ENCODE peak calls at places on chromosomes 13 and 19, in five cellular contexts. M is lower leg skin, P is fibroblast of villous mesenchyme, E is neural progenitor cell, C is heart left ventricle. K is an unnamed sample.

GRCh38 chr19:48061401-48062344 is 17.8 kb upstream of the CABP5 start:
- DNase-seq in M (no peak), P (no peak), E (no peak), C (no peak), K (no peak)

GRCh38 chr19:48443262-48443661 is 2.5 kb upstream of the GRWD1 start:
- DNase-seq in M (peak), P (no peak), E (peak), C (no peak), K (no peak)

GRCh38 chr13:42119875-42120274 is 71.4 kb downstream of the DGKH start:
- DNase-seq in M (no peak), P (no peak), E (no peak), C (no peak), K (no peak)

GRCh38 chr19:14022469-14022868 is 5.5 kb upstream of the RLN3 start:
- DNase-seq in M (no peak), P (peak), E (no peak), C (no peak), K (peak)

GRCh38 chr19:7953060-7953459 is 9.6 kb upstream of the TIMM44 start:
- DNase-seq in M (no peak), P (peak), E (no peak), C (no peak), K (peak)

GRCh38 chr19:15144046-15144646 is 36.9 kb downstream of the SYDE1 start:
- DNase-seq in M (no peak), P (no peak), E (no peak), C (no peak), K (peak)

GRCh38 chr19:39941615-39942507 is 7.4 kb upstream of the FCGBP start:
- DNase-seq in M (no peak), P (peak), E (peak), C (no peak), K (peak)

GRCh38 chr19:51365211-51366049 is 758 bp downstream of the ETFB start:
- DNase-seq in M (no peak), P (peak), E (no peak), C (no peak), K (peak)

GRCh38 chr13:77876176-77876575 is 42.5 kb downstream of the EDNRB start:
- DNase-seq in M (no peak), P (peak), E (no peak), C (no peak), K (peak)

GRCh38 chr19:13914777-13915176 is 8.8 kb downstream of the CC2D1A start:
- DNase-seq in M (no peak), P (no peak), E (no peak), C (no peak), K (no peak)

GRCh38 chr19:47430041-47430802 is 10.9 kb upstream of the MEIS3 start:
- DNase-seq in M (no peak), P (peak), E (peak), C (no peak), K (peak)

GRCh38 chr13:51417716-51418115 is 35.1 kb downstream of the INTS6 start:
- DNase-seq in M (no peak), P (no peak), E (no peak), C (no peak), K (no peak)

GRCh38 chr13:67136157-67136556 is 94.0 kb downstream of the PCDH9 start:
- DNase-seq in M (no peak), P (no peak), E (no peak), C (no peak), K (peak)

GRCh38 chr13:92621985-92622384 is 604.6 kb upstream of the GPC6 start:
- DNase-seq in M (peak), P (no peak), E (no peak), C (no peak), K (no peak)

GRCh38 chr13:108322206-108322824 is 52.8 kb downstream of the TNFSF13B start:
- DNase-seq in M (no peak), P (peak), E (peak), C (no peak), K (peak)

GRCh38 chr19:4606181-4606580 is 33.1 kb upstream of the TNFAIP8L1 start:
- DNase-seq in M (no peak), P (no peak), E (no peak), C (no peak), K (no peak)

GRCh38 chr19:18419699-18420460 is 682 bp downstream of the SSBP4 start:
- DNase-seq in M (no peak), P (no peak), E (peak), C (peak), K (no peak)

GRCh38 chr19:17966497-17967257 is at the start of gene KCNN1:
- DNase-seq in M (no peak), P (no peak), E (peak), C (no peak), K (no peak)

GRCh38 chr13:106555631-106556328 is 12.2 kb downstream of the ARGLU1 start:
- DNase-seq in M (no peak), P (no peak), E (no peak), C (no peak), K (peak)

GRCh38 chr13:101481421-101481820 is 28.9 kb downstream of the ITGBL1 start:
- DNase-seq in M (no peak), P (no peak), E (no peak), C (no peak), K (no peak)

GRCh38 chr13:33351324-33351723 is 65.8 kb upstream of the STARD13 start:
- DNase-seq in M (no peak), P (peak), E (no peak), C (no peak), K (peak)

GRCh38 chr13:111977184-111977516 is 89.8 kb upstream of the SOX1 start:
- DNase-seq in M (peak), P (no peak), E (peak), C (no peak), K (no peak)

GRCh38 chr13:100673831-100674362 is 698 bp downstream of the TMTC4 start:
- DNase-seq in M (no peak), P (peak), E (no peak), C (peak), K (peak)

GRCh38 chr19:35261356-35262100 is 7.2 kb upstream of the USF2 start:
- DNase-seq in M (peak), P (no peak), E (no peak), C (no peak), K (no peak)

GRCh38 chr13:40096357-40096911 is 441.0 kb downstream of the COG6 start:
- DNase-seq in M (no peak), P (no peak), E (peak), C (no peak), K (no peak)

GRCh38 chr19:48120505-48120904 is 9.9 kb upstream of the PLA2G4C start:
- DNase-seq in M (no peak), P (no peak), E (no peak), C (no peak), K (no peak)

GRCh38 chr19:41940443-41941409 is 12.5 kb upstream of the ERFL start:
- DNase-seq in M (no peak), P (peak), E (no peak), C (no peak), K (no peak)
- H3K4me3 ChIP-seq in M (peak), P (peak), E (peak), C (peak), K (peak)

GRCh38 chr13:80341771-80342271 is 895 bp upstream of the SPRY2 start:
- DNase-seq in M (peak), P (peak), E (peak), C (peak), K (peak)
- TF ChIP-seq CTCF in M (no peak), P (no peak), E (no peak), C (no peak), K (no peak)

GRCh38 chr19:44846455-44847143 is 502 bp downstream of the NECTIN2 start:
- DNase-seq in M (peak), P (peak), E (peak), C (peak), K (peak)
- H3K4me3 ChIP-seq in M (peak), P (peak), E (peak), C (peak), K (peak)

DNA sequence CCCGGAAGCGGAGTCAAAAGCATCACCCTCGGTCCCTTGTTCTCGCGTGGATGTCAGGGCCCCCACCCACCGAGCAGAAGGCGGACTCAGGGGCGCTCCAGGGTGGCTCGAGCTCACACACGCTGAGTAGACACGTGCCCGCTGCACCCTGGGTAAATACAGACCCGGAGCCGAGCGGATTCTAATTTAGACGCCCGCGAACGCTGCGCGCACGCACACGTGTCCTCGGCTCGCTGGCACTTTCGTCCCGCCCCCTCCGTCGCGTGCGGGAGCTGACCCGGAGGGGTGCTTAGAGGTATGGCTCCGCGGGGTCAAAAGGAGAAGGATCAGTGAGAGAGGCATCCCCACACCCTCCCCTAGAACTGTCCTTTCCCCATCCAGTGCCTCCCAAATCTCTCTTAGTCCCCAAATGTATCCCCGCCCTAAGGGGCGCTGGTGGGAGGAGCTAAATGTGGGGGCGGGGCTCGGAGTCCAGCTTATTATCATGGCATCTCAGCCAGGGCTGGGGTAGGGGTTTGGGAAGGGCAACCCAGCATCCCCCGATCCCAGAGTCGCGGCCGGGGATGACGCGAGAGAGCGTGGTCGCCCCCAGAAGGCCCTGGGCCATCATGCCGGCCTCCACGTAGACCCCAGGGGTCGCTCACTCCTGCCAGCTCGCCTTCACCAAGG is 451 bp upstream of the ICAM5 start:
- DNase-seq in M (peak), P (peak), E (peak), C (no peak), K (peak)
- TF ChIP-seq CTCF in M (no peak), P (no peak), E (no peak), C (no peak), K (no peak)

GRCh38 chr19:16535381-16535780 is 6.9 kb downstream of the CHERP start:
- DNase-seq in M (no peak), P (no peak), E (no peak), C (no peak), K (no peak)
- H3K4me3 ChIP-seq in M (no peak), P (no peak), E (no peak), C (no peak), K (no peak)

DNA sequence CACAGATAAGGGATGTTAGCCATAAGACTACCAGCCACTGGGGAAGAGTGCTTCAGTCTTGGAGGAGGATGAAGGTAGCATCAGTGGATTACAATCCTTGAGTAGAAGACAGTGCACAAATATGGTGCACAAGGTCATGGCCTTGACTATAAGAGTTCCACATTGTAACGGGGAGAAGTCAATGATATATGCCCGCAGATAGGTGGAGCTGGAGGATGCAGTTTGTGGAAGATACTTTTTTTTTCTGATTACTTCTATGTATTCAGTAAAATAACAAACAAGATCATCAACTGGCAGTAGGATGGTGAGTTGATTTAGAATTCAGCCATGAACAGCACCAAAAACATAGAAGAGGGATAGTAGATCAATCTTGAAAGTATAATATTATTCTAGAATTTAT is 926.8 kb upstream of the MIR17HG start:
- DNase-seq in M (no peak), P (peak), E (no peak), C (no peak), K (peak)
- TF ChIP-seq CTCF in M (no peak), P (peak), E (no peak), C (peak), K (peak)

GRCh38 chr13:34410653-34411052 is 531.4 kb upstream of the NBEA start:
- DNase-seq in M (no peak), P (peak), E (no peak), C (no peak), K (peak)
- H3K4me3 ChIP-seq in M (no peak), P (no peak), E (no peak), C (no peak), K (no peak)

DNA sequence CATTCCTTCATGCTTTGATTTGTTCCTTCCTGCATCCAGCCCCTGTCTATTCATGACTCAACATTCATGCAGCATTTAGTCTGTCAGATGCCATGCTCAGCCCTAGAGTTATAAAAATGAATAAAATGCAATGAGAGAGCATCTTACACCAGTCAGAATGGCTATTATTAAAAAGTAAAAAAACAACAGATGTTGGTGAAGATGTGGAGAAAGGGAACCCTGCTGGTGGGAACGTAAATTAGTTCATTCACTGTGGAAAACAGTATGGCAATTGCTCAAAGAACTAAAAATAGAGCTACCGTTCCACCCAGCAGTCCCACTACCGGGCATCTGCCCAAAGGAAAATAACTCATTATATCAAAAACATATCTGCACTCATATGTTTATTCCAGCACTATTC is 70.0 kb upstream of the GTF3A start:
- DNase-seq in M (no peak), P (peak), E (no peak), C (no peak), K (peak)
- TF ChIP-seq CTCF in M (no peak), P (peak), E (no peak), C (peak), K (peak)

GRCh38 chr19:33705860-33706259 is 84.1 kb downstream of the CHST8 start:
- DNase-seq in M (no peak), P (no peak), E (no peak), C (no peak), K (no peak)

GRCh38 chr19:33704271-33704670 is 82.5 kb downstream of the CHST8 start:
- DNase-seq in M (no peak), P (no peak), E (no peak), C (no peak), K (no peak)

GRCh38 chr19:33703438-33703750 is 81.6 kb downstream of the CHST8 start:
- DNase-seq in M (no peak), P (no peak), E (no peak), C (no peak), K (no peak)

GRCh38 chr19:33703821-33704220 is 82.1 kb downstream of the CHST8 start:
- DNase-seq in M (no peak), P (no peak), E (no peak), C (no peak), K (no peak)

GRCh38 chr19:33705090-33705847 is 83.5 kb downstream of the CHST8 start:
- DNase-seq in M (no peak), P (no peak), E (peak), C (no peak), K (no peak)
- H3K4me3 ChIP-seq in M (no peak), P (no peak), E (no peak), C (no peak), K (no peak)

GRCh38 chr13:84121456-84121855 is 239.2 kb upstream of the SLITRK1 start:
- DNase-seq in M (no peak), P (no peak), E (peak), C (no peak), K (peak)
- TF ChIP-seq CTCF in M (no peak), P (no peak), E (no peak), C (no peak), K (no peak)

K was measured in fibroblast of pulmonary artery.